ENCODE peak calls at places on chromosome 20, in five cellular contexts. N, P, U, W and C are unnamed samples.

GRCh38 chr20:35768731-35769664 is 2.8 kb upstream of the PHF20 start:
- DNase-seq in N (peak), P (no peak), U (no peak), W (no peak), C (peak)

GRCh38 chr20:7500362-7500761 is 439.9 kb downstream of the HAO1 start:
- DNase-seq in N (no peak), P (no peak), U (no peak), W (no peak), C (no peak)

GRCh38 chr20:46118481-46119020 is 437 bp downstream of the CD40 start:
- DNase-seq in N (no peak), P (no peak), U (no peak), W (no peak), C (no peak)

GRCh38 chr20:43430265-43430664 is 27.4 kb upstream of the SRSF6 start:
- DNase-seq in N (no peak), P (no peak), U (no peak), W (no peak), C (no peak)

GRCh38 chr20:9022361-9022760 is 46.5 kb upstream of the PLCB4 start:
- DNase-seq in N (no peak), P (no peak), U (no peak), W (no peak), C (no peak)

GRCh38 chr20:62575976-62576722 is 66.2 kb upstream of the SLCO4A1 start:
- DNase-seq in N (no peak), P (no peak), U (no peak), W (no peak), C (no peak)

GRCh38 chr20:53956013-53956715 is 114.2 kb downstream of the BCAS1 start:
- DNase-seq in N (no peak), P (no peak), U (no peak), W (no peak), C (no peak)

GRCh38 chr20:13119583-13119982 is 101.5 kb upstream of the ISM1 start:
- DNase-seq in N (peak), P (peak), U (peak), W (peak), C (no peak)

GRCh38 chr20:32651537-32651936 is 22.2 kb downstream of the C20orf203 start:
- DNase-seq in N (no peak), P (no peak), U (no peak), W (no peak), C (no peak)

GRCh38 chr20:53081916-53082863 is 110.0 kb downstream of the TSHZ2 start:
- DNase-seq in N (no peak), P (no peak), U (no peak), W (no peak), C (no peak)

GRCh38 chr20:61980647-61981583 is 84.8 kb downstream of the TAF4 start:
- DNase-seq in N (no peak), P (no peak), U (no peak), W (no peak), C (no peak)

GRCh38 chr20:38610521-38610920 is 8.9 kb downstream of the ARHGAP40 start:
- DNase-seq in N (peak), P (no peak), U (no peak), W (no peak), C (no peak)

GRCh38 chr20:45111799-45112471 is 3.0 kb downstream of the WFDC5 start:
- DNase-seq in N (no peak), P (no peak), U (no peak), W (no peak), C (no peak)

GRCh38 chr20:10984899-10985298 is 311.1 kb upstream of the JAG1 start:
- DNase-seq in N (no peak), P (no peak), U (no peak), W (no peak), C (no peak)

GRCh38 chr20:58113706-58114105 is 114.7 kb downstream of the ANKRD60 start:
- DNase-seq in N (no peak), P (no peak), U (no peak), W (no peak), C (no peak)

GRCh38 chr20:53220482-53221307 is 248.5 kb downstream of the TSHZ2 start:
- DNase-seq in N (no peak), P (no peak), U (no peak), W (no peak), C (no peak)

GRCh38 chr20:6848992-6849391 is 81.5 kb downstream of the BMP2 start:
- DNase-seq in N (no peak), P (no peak), U (no peak), W (no peak), C (no peak)

GRCh38 chr20:17898548-17898994 is 70.0 kb downstream of the SNX5 start:
- DNase-seq in N (peak), P (peak), U (peak), W (peak), C (peak)

GRCh38 chr20:47411161-47411560 is 54.7 kb upstream of the ZMYND8 start:
- DNase-seq in N (no peak), P (no peak), U (no peak), W (no peak), C (no peak)

GRCh38 chr20:58891686-58892125 is 39.2 kb downstream of the GNAS start:
- DNase-seq in N (no peak), P (peak), U (no peak), W (no peak), C (no peak)

GRCh38 chr20:46458891-46459750 is 52.7 kb upstream of the ELMO2 start:
- DNase-seq in N (no peak), P (no peak), U (peak), W (no peak), C (no peak)

GRCh38 chr20:24762791-24763350 is 186.2 kb upstream of the CST7 start:
- DNase-seq in N (no peak), P (no peak), U (peak), W (no peak), C (no peak)

GRCh38 chr20:16438100-16438499 is 135.1 kb downstream of the KIF16B start:
- DNase-seq in N (no peak), P (no peak), U (no peak), W (no peak), C (no peak)

GRCh38 chr20:3671986-3672863 is 9.0 kb upstream of the GFRA4 start:
- DNase-seq in N (no peak), P (no peak), U (no peak), W (no peak), C (no peak)

GRCh38 chr20:17808357-17808756 is 108.6 kb downstream of the BANF2 start:
- DNase-seq in N (peak), P (no peak), U (no peak), W (no peak), C (no peak)

GRCh38 chr20:55782861-55783260 is 222.5 kb downstream of the CBLN4 start:
- DNase-seq in N (no peak), P (no peak), U (no peak), W (no peak), C (no peak)

GRCh38 chr20:325043-325888 is at the start of gene SOX12:
- DNase-seq in N (peak), P (peak), U (peak), W (peak), C (peak)

GRCh38 chr20:11159728-11160127 is 485.9 kb upstream of the JAG1 start:
- DNase-seq in N (peak), P (no peak), U (no peak), W (no peak), C (no peak)

GRCh38 chr20:11403711-11404110 is 514.0 kb upstream of the BTBD3 start:
- DNase-seq in N (no peak), P (no peak), U (no peak), W (no peak), C (no peak)

GRCh38 chr20:53929399-53929798 is 141.0 kb downstream of the BCAS1 start:
- DNase-seq in N (no peak), P (no peak), U (no peak), W (no peak), C (no peak)

GRCh38 chr20:8935878-8936277 is 133.0 kb upstream of the PLCB4 start:
- DNase-seq in N (no peak), P (no peak), U (no peak), W (no peak), C (no peak)

GRCh38 chr20:49696594-49696993 is 17.1 kb downstream of the B4GALT5 start:
- DNase-seq in N (no peak), P (no peak), U (no peak), W (no peak), C (no peak)

GRCh38 chr20:25053207-25054132 is 4.5 kb downstream of the ACSS1 start:
- DNase-seq in N (peak), P (no peak), U (no peak), W (no peak), C (no peak)

GRCh38 chr20:33908351-33908750 is 85.4 kb upstream of the RALY start:
- DNase-seq in N (peak), P (no peak), U (no peak), W (no peak), C (no peak)